ENCODE peak calls at places on chromosome 4, in ten cellular contexts. One of them, this sample, is unnamed.

GRCh38 chr4:82437285-82438005 is 7.1 kb downstream of the ENOPH1 start:
- DNase-seq in adipocyte: peak
- DNase-seq in fibroblast of gingiva: no peak
- DNase-seq in NCI-H1105: no peak
- DNase-seq in choroid plexus epithelial cell: peak
- DNase-seq in left ventricle myocardium superior: no peak
- DNase-seq in activated CD4-positive, CD25-positive, alpha-beta regulatory T cell: no peak
- DNase-seq in PC-9: no peak
- DNase-seq in stimulated activated CD4-positive, alpha-beta T cell treated with anti-CD3 and anti-CD28 coated beads, Interleukin-4, amount 100 ng/mL, for 4 hours: no peak
- DNase-seq in naive thymus-derived CD8-positive, alpha-beta T cell: no peak
- DNase-seq in this sample: no peak

GRCh38 chr4:67929447-67929846 is 33.8 kb downstream of the TMPRSS11A start:
- DNase-seq in adipocyte: peak
- DNase-seq in fibroblast of gingiva: no peak
- DNase-seq in NCI-H1105: no peak
- DNase-seq in choroid plexus epithelial cell: no peak
- DNase-seq in left ventricle myocardium superior: no peak
- DNase-seq in activated CD4-positive, CD25-positive, alpha-beta regulatory T cell: no peak
- DNase-seq in PC-9: no peak
- DNase-seq in stimulated activated CD4-positive, alpha-beta T cell treated with anti-CD3 and anti-CD28 coated beads, Interleukin-4, amount 100 ng/mL, for 4 hours: no peak
- DNase-seq in naive thymus-derived CD8-positive, alpha-beta T cell: no peak
- DNase-seq in this sample: no peak

GRCh38 chr4:133565379-133565778 is 416.3 kb downstream of the PCDH10 start:
- DNase-seq in adipocyte: peak
- DNase-seq in fibroblast of gingiva: peak
- DNase-seq in NCI-H1105: peak
- DNase-seq in choroid plexus epithelial cell: peak
- DNase-seq in left ventricle myocardium superior: no peak
- DNase-seq in activated CD4-positive, CD25-positive, alpha-beta regulatory T cell: no peak
- DNase-seq in PC-9: peak
- DNase-seq in stimulated activated CD4-positive, alpha-beta T cell treated with anti-CD3 and anti-CD28 coated beads, Interleukin-4, amount 100 ng/mL, for 4 hours: no peak
- DNase-seq in naive thymus-derived CD8-positive, alpha-beta T cell: no peak
- DNase-seq in this sample: no peak

GRCh38 chr4:3679071-3679825 is 86.9 kb upstream of the ADRA2C start:
- DNase-seq in adipocyte: no peak
- DNase-seq in fibroblast of gingiva: no peak
- DNase-seq in NCI-H1105: no peak
- DNase-seq in choroid plexus epithelial cell: no peak
- DNase-seq in left ventricle myocardium superior: peak
- DNase-seq in activated CD4-positive, CD25-positive, alpha-beta regulatory T cell: no peak
- DNase-seq in PC-9: no peak
- DNase-seq in stimulated activated CD4-positive, alpha-beta T cell treated with anti-CD3 and anti-CD28 coated beads, Interleukin-4, amount 100 ng/mL, for 4 hours: no peak
- DNase-seq in naive thymus-derived CD8-positive, alpha-beta T cell: no peak
- DNase-seq in this sample: no peak

GRCh38 chr4:166972071-166972470 is 262.2 kb downstream of the SPOCK3 start:
- DNase-seq in adipocyte: peak
- DNase-seq in fibroblast of gingiva: no peak
- DNase-seq in NCI-H1105: no peak
- DNase-seq in choroid plexus epithelial cell: peak
- DNase-seq in left ventricle myocardium superior: no peak
- DNase-seq in activated CD4-positive, CD25-positive, alpha-beta regulatory T cell: no peak
- DNase-seq in PC-9: no peak
- DNase-seq in stimulated activated CD4-positive, alpha-beta T cell treated with anti-CD3 and anti-CD28 coated beads, Interleukin-4, amount 100 ng/mL, for 4 hours: no peak
- DNase-seq in naive thymus-derived CD8-positive, alpha-beta T cell: no peak
- DNase-seq in this sample: peak

GRCh38 chr4:15455290-15455689 is 14.4 kb upstream of the CC2D2A start:
- DNase-seq in adipocyte: peak
- DNase-seq in fibroblast of gingiva: peak
- DNase-seq in NCI-H1105: no peak
- DNase-seq in choroid plexus epithelial cell: peak
- DNase-seq in left ventricle myocardium superior: peak
- DNase-seq in activated CD4-positive, CD25-positive, alpha-beta regulatory T cell: no peak
- DNase-seq in PC-9: no peak
- DNase-seq in stimulated activated CD4-positive, alpha-beta T cell treated with anti-CD3 and anti-CD28 coated beads, Interleukin-4, amount 100 ng/mL, for 4 hours: no peak
- DNase-seq in naive thymus-derived CD8-positive, alpha-beta T cell: no peak
- DNase-seq in this sample: no peak

GRCh38 chr4:1502501-1502886 is 96.3 kb upstream of the NKX1-1 start:
- DNase-seq in adipocyte: no peak
- DNase-seq in fibroblast of gingiva: no peak
- DNase-seq in NCI-H1105: no peak
- DNase-seq in choroid plexus epithelial cell: no peak
- DNase-seq in left ventricle myocardium superior: peak
- DNase-seq in activated CD4-positive, CD25-positive, alpha-beta regulatory T cell: no peak
- DNase-seq in PC-9: no peak
- DNase-seq in stimulated activated CD4-positive, alpha-beta T cell treated with anti-CD3 and anti-CD28 coated beads, Interleukin-4, amount 100 ng/mL, for 4 hours: no peak
- DNase-seq in naive thymus-derived CD8-positive, alpha-beta T cell: no peak
- DNase-seq in this sample: no peak

GRCh38 chr4:78065514-78066192 is 8.5 kb downstream of the FRAS1 start:
- DNase-seq in adipocyte: no peak
- DNase-seq in fibroblast of gingiva: no peak
- DNase-seq in NCI-H1105: no peak
- DNase-seq in choroid plexus epithelial cell: no peak
- DNase-seq in left ventricle myocardium superior: no peak
- DNase-seq in activated CD4-positive, CD25-positive, alpha-beta regulatory T cell: no peak
- DNase-seq in PC-9: no peak
- DNase-seq in stimulated activated CD4-positive, alpha-beta T cell treated with anti-CD3 and anti-CD28 coated beads, Interleukin-4, amount 100 ng/mL, for 4 hours: no peak
- DNase-seq in naive thymus-derived CD8-positive, alpha-beta T cell: no peak
- DNase-seq in this sample: no peak

GRCh38 chr4:110837896-110838450 is 215.1 kb upstream of the PITX2 start:
- DNase-seq in adipocyte: peak
- DNase-seq in fibroblast of gingiva: no peak
- DNase-seq in NCI-H1105: no peak
- DNase-seq in choroid plexus epithelial cell: no peak
- DNase-seq in left ventricle myocardium superior: no peak
- DNase-seq in activated CD4-positive, CD25-positive, alpha-beta regulatory T cell: no peak
- DNase-seq in PC-9: no peak
- DNase-seq in stimulated activated CD4-positive, alpha-beta T cell treated with anti-CD3 and anti-CD28 coated beads, Interleukin-4, amount 100 ng/mL, for 4 hours: no peak
- DNase-seq in naive thymus-derived CD8-positive, alpha-beta T cell: no peak
- DNase-seq in this sample: no peak

GRCh38 chr4:144894525-144894924 is 203.5 kb downstream of the ANAPC10 start:
- DNase-seq in adipocyte: peak
- DNase-seq in fibroblast of gingiva: peak
- DNase-seq in NCI-H1105: no peak
- DNase-seq in choroid plexus epithelial cell: peak
- DNase-seq in left ventricle myocardium superior: no peak
- DNase-seq in activated CD4-positive, CD25-positive, alpha-beta regulatory T cell: no peak
- DNase-seq in PC-9: peak
- DNase-seq in stimulated activated CD4-positive, alpha-beta T cell treated with anti-CD3 and anti-CD28 coated beads, Interleukin-4, amount 100 ng/mL, for 4 hours: no peak
- DNase-seq in naive thymus-derived CD8-positive, alpha-beta T cell: no peak
- DNase-seq in this sample: no peak

GRCh38 chr4:127916512-127916911 is 35.8 kb downstream of the PLK4 start:
- DNase-seq in adipocyte: no peak
- DNase-seq in fibroblast of gingiva: no peak
- DNase-seq in NCI-H1105: no peak
- DNase-seq in choroid plexus epithelial cell: peak
- DNase-seq in left ventricle myocardium superior: no peak
- DNase-seq in activated CD4-positive, CD25-positive, alpha-beta regulatory T cell: no peak
- DNase-seq in PC-9: no peak
- DNase-seq in stimulated activated CD4-positive, alpha-beta T cell treated with anti-CD3 and anti-CD28 coated beads, Interleukin-4, amount 100 ng/mL, for 4 hours: no peak
- DNase-seq in naive thymus-derived CD8-positive, alpha-beta T cell: no peak
- DNase-seq in this sample: no peak

GRCh38 chr4:183504930-183505555 is at the start of gene ING2:
- DNase-seq in adipocyte: peak
- DNase-seq in fibroblast of gingiva: no peak
- DNase-seq in NCI-H1105: peak
- DNase-seq in choroid plexus epithelial cell: no peak
- DNase-seq in left ventricle myocardium superior: no peak
- DNase-seq in activated CD4-positive, CD25-positive, alpha-beta regulatory T cell: peak
- DNase-seq in PC-9: no peak
- DNase-seq in stimulated activated CD4-positive, alpha-beta T cell treated with anti-CD3 and anti-CD28 coated beads, Interleukin-4, amount 100 ng/mL, for 4 hours: no peak
- DNase-seq in naive thymus-derived CD8-positive, alpha-beta T cell: no peak
- DNase-seq in this sample: peak

GRCh38 chr4:172850838-172851237 is 317.8 kb upstream of the GALNT7 start:
- DNase-seq in adipocyte: peak
- DNase-seq in fibroblast of gingiva: peak
- DNase-seq in NCI-H1105: no peak
- DNase-seq in choroid plexus epithelial cell: peak
- DNase-seq in left ventricle myocardium superior: no peak
- DNase-seq in activated CD4-positive, CD25-positive, alpha-beta regulatory T cell: no peak
- DNase-seq in PC-9: no peak
- DNase-seq in stimulated activated CD4-positive, alpha-beta T cell treated with anti-CD3 and anti-CD28 coated beads, Interleukin-4, amount 100 ng/mL, for 4 hours: no peak
- DNase-seq in naive thymus-derived CD8-positive, alpha-beta T cell: no peak
- DNase-seq in this sample: no peak

GRCh38 chr4:181971411-181971810 is 271.8 kb upstream of the TENM3 start:
- DNase-seq in adipocyte: no peak
- DNase-seq in fibroblast of gingiva: no peak
- DNase-seq in NCI-H1105: no peak
- DNase-seq in choroid plexus epithelial cell: no peak
- DNase-seq in left ventricle myocardium superior: no peak
- DNase-seq in activated CD4-positive, CD25-positive, alpha-beta regulatory T cell: no peak
- DNase-seq in PC-9: no peak
- DNase-seq in stimulated activated CD4-positive, alpha-beta T cell treated with anti-CD3 and anti-CD28 coated beads, Interleukin-4, amount 100 ng/mL, for 4 hours: no peak
- DNase-seq in naive thymus-derived CD8-positive, alpha-beta T cell: no peak
- DNase-seq in this sample: no peak

GRCh38 chr4:17502764-17503163 is 9.1 kb downstream of the QDPR start:
- DNase-seq in adipocyte: no peak
- DNase-seq in fibroblast of gingiva: no peak
- DNase-seq in NCI-H1105: no peak
- DNase-seq in choroid plexus epithelial cell: no peak
- DNase-seq in left ventricle myocardium superior: no peak
- DNase-seq in activated CD4-positive, CD25-positive, alpha-beta regulatory T cell: no peak
- DNase-seq in PC-9: no peak
- DNase-seq in stimulated activated CD4-positive, alpha-beta T cell treated with anti-CD3 and anti-CD28 coated beads, Interleukin-4, amount 100 ng/mL, for 4 hours: no peak
- DNase-seq in naive thymus-derived CD8-positive, alpha-beta T cell: no peak
- DNase-seq in this sample: no peak

GRCh38 chr4:140367738-140368137 is 5.7 kb upstream of the SCOC start:
- DNase-seq in adipocyte: peak
- DNase-seq in fibroblast of gingiva: no peak
- DNase-seq in NCI-H1105: no peak
- DNase-seq in choroid plexus epithelial cell: peak
- DNase-seq in left ventricle myocardium superior: no peak
- DNase-seq in activated CD4-positive, CD25-positive, alpha-beta regulatory T cell: no peak
- DNase-seq in PC-9: peak
- DNase-seq in stimulated activated CD4-positive, alpha-beta T cell treated with anti-CD3 and anti-CD28 coated beads, Interleukin-4, amount 100 ng/mL, for 4 hours: no peak
- DNase-seq in naive thymus-derived CD8-positive, alpha-beta T cell: no peak
- DNase-seq in this sample: no peak

GRCh38 chr4:61841710-61842109 is 641.6 kb downstream of the ADGRL3 start:
- DNase-seq in adipocyte: peak
- DNase-seq in fibroblast of gingiva: no peak
- DNase-seq in NCI-H1105: no peak
- DNase-seq in choroid plexus epithelial cell: no peak
- DNase-seq in left ventricle myocardium superior: no peak
- DNase-seq in activated CD4-positive, CD25-positive, alpha-beta regulatory T cell: no peak
- DNase-seq in PC-9: no peak
- DNase-seq in stimulated activated CD4-positive, alpha-beta T cell treated with anti-CD3 and anti-CD28 coated beads, Interleukin-4, amount 100 ng/mL, for 4 hours: no peak
- DNase-seq in naive thymus-derived CD8-positive, alpha-beta T cell: no peak
- DNase-seq in this sample: no peak

GRCh38 chr4:73599182-73599581 is 21.1 kb downstream of the RASSF6 start:
- DNase-seq in adipocyte: peak
- DNase-seq in fibroblast of gingiva: peak
- DNase-seq in NCI-H1105: peak
- DNase-seq in choroid plexus epithelial cell: peak
- DNase-seq in left ventricle myocardium superior: no peak
- DNase-seq in activated CD4-positive, CD25-positive, alpha-beta regulatory T cell: no peak
- DNase-seq in PC-9: peak
- DNase-seq in stimulated activated CD4-positive, alpha-beta T cell treated with anti-CD3 and anti-CD28 coated beads, Interleukin-4, amount 100 ng/mL, for 4 hours: no peak
- DNase-seq in naive thymus-derived CD8-positive, alpha-beta T cell: no peak
- DNase-seq in this sample: no peak

GRCh38 chr4:79851625-79852304 is 221.3 kb downstream of the ANTXR2 start:
- DNase-seq in adipocyte: peak
- DNase-seq in fibroblast of gingiva: no peak
- DNase-seq in NCI-H1105: no peak
- DNase-seq in choroid plexus epithelial cell: peak
- DNase-seq in left ventricle myocardium superior: no peak
- DNase-seq in activated CD4-positive, CD25-positive, alpha-beta regulatory T cell: no peak
- DNase-seq in PC-9: no peak
- DNase-seq in stimulated activated CD4-positive, alpha-beta T cell treated with anti-CD3 and anti-CD28 coated beads, Interleukin-4, amount 100 ng/mL, for 4 hours: no peak
- DNase-seq in naive thymus-derived CD8-positive, alpha-beta T cell: no peak
- DNase-seq in this sample: no peak

This sample was measured in NCI-H2227 treated with DMSO at 0.1 percent for 48 hours.